ENCODE peak calls at places on chromosomes 2 and 18, in seven cellular contexts. O is stimulated activated naive B cell treated with anti-CD40 and anti-IgM and Interleukin-4, amounts not matched to agents 10 μg/mL and 1 μg/mL and 100 μg/mL, for 72 hours; K is stimulated activated CD8-positive, alpha-beta memory T cell treated with anti-CD3 and anti-CD28 coated beads, Interleukin-2, amount 100 ng/mL, for 48 hours; I is naive thymus-derived CD4-positive, alpha-beta T cell; G is GM13977; Q is HCEC 1CT; T is GM23338. C is an unnamed sample.

GRCh38 chr2:96831679-96832078 is 12.1 kb downstream of the ANKRD23 start:
- DNase-seq in O (no peak), G (no peak), I (no peak), K (no peak), T (peak), Q (no peak), C (no peak)

GRCh38 chr2:28905533-28905932 is 11.1 kb downstream of the WDR43 start:
- DNase-seq in T (no peak), K (no peak), O (no peak), Q (no peak), G (no peak), I (no peak), C (no peak)

GRCh38 chr2:235692076-235692475 is 198.2 kb downstream of the AGAP1 start:
- DNase-seq in O (no peak), G (no peak), I (no peak), K (no peak), Q (no peak), T (no peak), C (no peak)

GRCh38 chr2:46461716-46462171 is 17.6 kb upstream of the TMEM247 start:
- DNase-seq in K (no peak), T (no peak), I (no peak), Q (no peak), G (no peak), O (peak), C (no peak)

GRCh38 chr18:11548367-11548766 is 61.0 kb upstream of the SLC35G4 start:
- DNase-seq in K (no peak), I (no peak), T (no peak), O (no peak), G (no peak), Q (no peak), C (no peak)

GRCh38 chr18:32803571-32803970 is 30.7 kb upstream of the KLHL14 start:
- DNase-seq in G (no peak), Q (no peak), T (no peak), K (no peak), O (peak), I (no peak), C (no peak)

GRCh38 chr18:31746396-31746795 is 14.3 kb downstream of the SLC25A52 start:
- DNase-seq in Q (no peak), K (no peak), T (no peak), O (no peak), G (no peak), I (no peak), C (no peak)

GRCh38 chr2:185583058-185583816 is 155.4 kb upstream of the FSIP2 start:
- DNase-seq in Q (peak), O (no peak), I (no peak), T (peak), G (no peak), K (no peak), C (peak)

GRCh38 chr2:162091325-162092007 is 17.5 kb upstream of the DPP4 start:
- DNase-seq in G (no peak), K (no peak), Q (no peak), I (peak), T (peak), O (no peak), C (peak)

GRCh38 chr18:489244-490023 is 11.1 kb downstream of the COLEC12 start:
- DNase-seq in I (no peak), G (no peak), Q (peak), K (no peak), T (no peak), O (no peak), C (peak)

GRCh38 chr2:237931205-237931721 is 35.6 kb upstream of the UBE2F start:
- DNase-seq in T (no peak), O (no peak), G (no peak), I (no peak), Q (peak), K (no peak), C (no peak)

GRCh38 chr2:35989040-35989439 is 366.5 kb upstream of the CRIM1 start:
- DNase-seq in O (no peak), T (no peak), K (no peak), I (no peak), Q (no peak), G (no peak), C (no peak)

GRCh38 chr2:52445720-52446119 is 1321.9 kb upstream of the CHAC2 start:
- DNase-seq in G (no peak), I (no peak), O (no peak), T (no peak), K (no peak), Q (no peak), C (no peak)

C was measured in RPMI7951.